ENCODE peak calls at places on chromosomes 3 and 15, in seven cellular contexts. H is neural crest cell; S is stimulated activated effector memory CD8-positive, alpha-beta T cell treated with anti-CD3 and anti-CD28 coated beads, Interleukin-12 subunit alpha, Interleukin-12 subunit beta, amount 100 ng/mL, for 72 hours; Y is B cell; L is mesenchymal stem cell; G is cardiac fibroblast; Z is omental fat pad. C is an unnamed sample.

GRCh38 chr3:1087066-1087555 is 5.7 kb upstream of the CNTN6 start:
- DNase-seq in H (no peak), S (no peak), Y (no peak), L (peak), G (peak), Z (no peak), C (no peak)

GRCh38 chr3:131402391-131403039 is 20.9 kb downstream of the NUDT16 start:
- DNase-seq in H (no peak), S (no peak), Y (no peak), L (peak), G (peak), Z (no peak), C (no peak)

GRCh38 chr3:123622766-123623165 is 37.9 kb upstream of the HACD2 start:
- DNase-seq in H (no peak), S (no peak), Y (no peak), L (no peak), G (no peak), Z (no peak), C (no peak)

GRCh38 chr15:48645558-48646330 is at the start of gene FBN1:
- DNase-seq in H (peak), S (no peak), Y (peak), L (peak), G (peak), Z (no peak), C (peak)

GRCh38 chr15:92917606-92918407 is 17.7 kb downstream of the CHD2 start:
- DNase-seq in H (peak), S (peak), Y (peak), L (peak), G (peak), Z (peak), C (peak)

GRCh38 chr3:101884776-101885175 is 35.5 kb downstream of the NFKBIZ start:
- DNase-seq in H (no peak), S (no peak), Y (no peak), L (no peak), G (no peak), Z (no peak), C (no peak)

GRCh38 chr15:45641374-45641778 is 6.5 kb downstream of the SQOR start:
- DNase-seq in H (no peak), S (no peak), Y (no peak), L (peak), G (peak), Z (no peak), C (no peak)

GRCh38 chr3:57048052-57048671 is 12.3 kb upstream of the SPATA12 start:
- DNase-seq in H (no peak), S (no peak), Y (no peak), L (peak), G (peak), Z (no peak), C (no peak)

C was measured in ascending aorta.